ENCODE peak calls at places on chromosomes 1 and 21, in five cellular contexts. K is GM12878, W is HepG2, M is H1, A is K562. C is an unnamed sample.

GRCh38 chr1:154801612-154802011 is 68.5 kb downstream of the KCNN3 start:
- DNase-seq in W (no peak), K (no peak), A (no peak), M (no peak), C (no peak)

GRCh38 chr1:59560807-59561450 is 253.8 kb upstream of the HOOK1 start:
- DNase-seq in A (no peak), W (peak), K (no peak), M (no peak), C (no peak)

GRCh38 chr1:169105434-169106094 is 926 bp upstream of the ATP1B1 start:
- DNase-seq in A (peak), W (peak), M (peak), K (no peak), C (peak)

GRCh38 chr1:215911406-215911968 is 344.4 kb downstream of the KCTD3 start:
- DNase-seq in A (no peak), K (no peak), W (no peak), M (no peak), C (no peak)

GRCh38 chr1:165696625-165697100 is 1.7 kb downstream of the ALDH9A1 start:
- DNase-seq in A (no peak), K (no peak), M (no peak), W (no peak), C (no peak)

GRCh38 chr1:93738075-93738622 is 56.5 kb upstream of the BCAR3 start:
- DNase-seq in K (no peak), M (no peak), A (no peak), W (no peak), C (no peak)

GRCh38 chr1:35559317-35559944 is 1.8 kb downstream of the NCDN start:
- DNase-seq in W (no peak), K (no peak), M (no peak), A (no peak), C (no peak)

GRCh38 chr1:240031009-240031408 is 60.7 kb upstream of the FMN2 start:
- DNase-seq in A (no peak), K (no peak), W (peak), M (no peak), C (no peak)

GRCh38 chr1:153945131-153945794 is 1.3 kb downstream of the DENND4B start:
- DNase-seq in K (no peak), M (no peak), A (peak), W (no peak), C (peak)

GRCh38 chr21:44700101-44701022 is 3.4 kb downstream of the KRTAP10-12 start:
- DNase-seq in K (no peak), W (peak), M (no peak), A (peak), C (peak)

GRCh38 chr21:14259669-14260458 is 43.9 kb downstream of the RBM11 start:
- DNase-seq in K (no peak), M (no peak), W (peak), A (peak), C (peak)

GRCh38 chr1:167065481-167065880 is 24.7 kb downstream of the GPA33 start:
- DNase-seq in A (no peak), W (no peak), K (no peak), M (no peak), C (no peak)

GRCh38 chr1:67256291-67257172 is 51.1 kb upstream of the IL12RB2 start:
- DNase-seq in W (no peak), M (no peak), A (no peak), K (no peak), C (no peak)

GRCh38 chr21:34606051-34606450 is 8.9 kb downstream of the RCAN1 start:
- DNase-seq in K (no peak), A (no peak), M (peak), W (no peak), C (no peak)

GRCh38 chr1:246930830-246931548 is 759 bp downstream of the AHCTF1 start:
- DNase-seq in M (peak), K (no peak), A (peak), W (peak), C (peak)

GRCh38 chr21:37496972-37497371 is 130.4 kb downstream of the DYRK1A start:
- DNase-seq in K (no peak), W (no peak), A (no peak), M (no peak), C (no peak)

GRCh38 chr1:160062134-160062533 is 7.8 kb downstream of the KCNJ10 start:
- DNase-seq in M (no peak), K (no peak), A (no peak), W (no peak), C (no peak)

GRCh38 chr1:15238789-15239188 is 8.2 kb upstream of the FHAD1 start:
- DNase-seq in M (no peak), A (no peak), W (no peak), K (no peak), C (no peak)

GRCh38 chr1:104671684-104672353 is 922.1 kb downstream of the AMY1C start:
- DNase-seq in M (no peak), K (no peak), W (no peak), A (no peak), C (no peak)

GRCh38 chr21:25952306-25952705 is 217.5 kb downstream of the GABPA start:
- DNase-seq in M (no peak), K (no peak), W (no peak), A (no peak), C (no peak)

GRCh38 chr1:200738733-200739498 is at the start of gene CAMSAP2:
- DNase-seq in W (peak), M (peak), K (no peak), A (peak), C (peak)

GRCh38 chr21:29403291-29403690 is 104.6 kb downstream of the BACH1 start:
- DNase-seq in K (no peak), A (no peak), M (no peak), W (no peak), C (no peak)

GRCh38 chr1:115301438-115302020 is 36.5 kb downstream of the NGF start:
- DNase-seq in W (no peak), A (no peak), K (no peak), M (no peak), C (no peak)

GRCh38 chr1:182682898-182683501 is 1.4 kb downstream of the RGS8 start:
- DNase-seq in K (no peak), M (no peak), W (no peak), A (no peak), C (no peak)

GRCh38 chr1:55275151-55275748 is 60.1 kb upstream of the USP24 start:
- DNase-seq in W (no peak), M (no peak), A (peak), K (no peak), C (no peak)

GRCh38 chr1:156126701-156127534 is 12.4 kb downstream of the LMNA start:
- DNase-seq in M (no peak), A (no peak), W (no peak), K (peak), C (no peak)

GRCh38 chr1:212526111-212526491 is 82.5 kb upstream of the ATF3 start:
- DNase-seq in A (no peak), W (no peak), M (no peak), K (no peak), C (no peak)

GRCh38 chr1:212531267-212531666 is 77.3 kb upstream of the ATF3 start:
- DNase-seq in K (no peak), W (no peak), A (no peak), M (no peak), C (no peak)

GRCh38 chr1:212528501-212528900 is 80.1 kb upstream of the ATF3 start:
- DNase-seq in M (no peak), A (no peak), W (no peak), K (no peak), C (no peak)

GRCh38 chr1:212531796-212532195 is 76.8 kb upstream of the ATF3 start:
- DNase-seq in K (no peak), A (no peak), W (no peak), M (no peak), C (no peak)

GRCh38 chr1:212529211-212529731 is 79.3 kb upstream of the ATF3 start:
- DNase-seq in M (no peak), A (no peak), K (no peak), W (no peak), C (no peak)
- TF ChIP-seq GABPA in M (no peak), A (no peak), K (no peak), W (no peak), C (no peak)

DNA sequence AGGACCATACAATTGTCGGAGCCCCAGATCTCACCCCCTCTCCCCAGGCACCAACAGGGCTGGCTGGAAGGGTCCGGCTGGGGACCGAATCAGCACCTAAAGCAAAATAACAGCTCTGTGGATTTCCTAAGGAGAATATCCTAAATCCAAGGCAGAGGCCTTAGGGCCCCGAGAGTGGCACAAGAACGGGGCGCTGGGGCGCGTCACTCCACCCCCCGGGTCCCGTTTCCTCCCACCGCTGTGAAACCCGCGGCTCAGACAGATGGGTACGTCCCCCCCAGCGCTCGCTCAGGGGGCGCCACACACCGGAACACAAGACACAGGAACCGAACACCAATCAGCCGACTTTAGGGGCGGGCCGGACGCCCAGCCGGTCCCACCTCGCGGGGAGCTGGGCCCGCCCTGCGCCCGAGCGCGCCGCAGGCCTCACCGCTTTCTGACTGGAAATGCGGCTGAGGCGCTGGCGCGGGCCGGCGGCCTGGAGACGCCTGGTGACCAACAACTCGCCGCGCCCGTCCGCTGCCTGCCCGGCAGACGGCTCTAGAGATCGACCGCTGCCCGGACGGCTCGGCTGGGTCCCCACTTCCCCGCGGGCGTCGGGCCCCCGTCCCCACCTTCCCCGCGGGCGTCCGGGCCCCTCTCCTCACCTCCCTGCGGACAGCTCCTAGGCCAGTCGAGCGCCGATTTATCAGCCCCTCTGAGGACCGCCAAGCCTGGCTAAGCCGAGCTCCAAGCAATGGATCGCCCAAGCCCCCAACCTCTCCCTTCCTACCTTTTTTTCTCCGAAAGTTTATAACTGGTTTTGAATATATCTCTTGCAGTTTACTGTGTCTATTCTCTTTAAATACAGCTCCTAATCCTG is at the start of gene HFM1:
- DNase-seq in M (peak), W (peak), K (no peak), A (peak), C (peak)
- TF ChIP-seq CTCF in M (no peak), W (peak), K (no peak), A (no peak), C (no peak)

DNA sequence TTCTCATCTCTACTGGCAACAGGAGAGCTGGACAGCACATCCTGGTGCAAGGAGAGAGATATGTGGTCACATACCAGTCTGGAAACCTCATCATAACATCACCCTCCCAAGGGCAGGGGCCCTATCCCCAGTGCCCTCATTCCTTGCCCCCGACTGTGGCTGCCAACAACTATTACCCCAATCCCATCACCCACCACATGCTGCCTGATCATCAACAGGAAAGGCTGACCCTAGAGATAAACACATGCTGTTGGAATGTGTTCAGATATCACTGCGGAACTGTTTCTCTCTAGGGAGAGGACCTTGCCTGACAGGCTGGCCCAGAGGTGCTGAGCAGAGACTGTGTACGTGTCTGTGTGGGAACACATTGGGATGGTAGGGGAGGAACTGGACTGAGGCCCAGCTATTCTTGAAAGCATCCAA is 4.5 kb upstream of the INKA2 start:
- DNase-seq in K (no peak), M (no peak), W (no peak), A (no peak), C (no peak)
- TF ChIP-seq RAD21 in K (no peak), M (no peak), W (no peak), A (no peak), C (no peak)

DNA sequence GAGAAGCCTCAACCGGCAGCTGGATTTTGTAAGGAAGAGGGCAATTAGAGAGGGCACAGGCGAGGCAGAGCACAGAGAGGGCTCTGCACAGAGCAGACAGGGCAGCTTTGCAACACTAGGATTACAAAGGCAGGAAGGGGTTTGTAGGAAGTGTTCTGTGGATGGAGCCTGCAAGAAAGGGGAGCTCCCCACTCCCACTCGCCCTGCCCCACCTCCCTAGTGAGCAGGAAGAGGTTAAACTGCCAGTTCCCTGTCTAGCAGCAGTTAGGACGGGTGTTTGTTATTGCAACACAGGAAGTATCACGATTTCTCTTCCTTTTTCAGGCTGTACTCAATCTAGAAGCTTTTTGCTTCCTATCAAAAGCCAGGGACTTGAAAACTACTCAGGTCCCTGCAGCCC is 63.3 kb upstream of the LRRC8D start:
- DNase-seq in K (no peak), W (no peak), M (no peak), A (no peak), C (peak)
- TF ChIP-seq GABPA in K (peak), W (no peak), M (no peak), A (peak), C (no peak)

C was measured in SK-N-SH.